ENCODE peak calls at places on chromosomes 7 and 10, in five cellular contexts. K is HFFc6, T is Calu3, M is endodermal cell, C is B cell. J is an unnamed sample.

GRCh38 chr10:77809336-77809735 is 117.2 kb downstream of the DLG5 start:
- DNase-seq in K (no peak), T (no peak), M (no peak), C (no peak), J (no peak)

GRCh38 chr10:71753091-71753959 is 20.0 kb downstream of the VSIR start:
- DNase-seq in K (no peak), T (no peak), M (no peak), C (no peak), J (no peak)

GRCh38 chr7:87797798-87798403 is 78.3 kb downstream of the SLC25A40 start:
- DNase-seq in K (peak; percentile 31), T (peak; percentile 14), M (no peak), C (no peak), J (peak; percentile 56)

GRCh38 chr7:105180002-105180401 is 166.0 kb downstream of the KMT2E start:
- DNase-seq in K (no peak), T (no peak), M (no peak), C (no peak), J (no peak)

GRCh38 chr7:28708458-28708951 is 249.6 kb downstream of the TRIL start:
- DNase-seq in K (no peak), T (no peak), M (no peak), C (no peak), J (no peak)

GRCh38 chr7:64887756-64888508 is 15.1 kb upstream of the ZNF273 start:
- DNase-seq in K (no peak), T (peak; percentile 31), M (peak; percentile 85), C (peak; percentile 77), J (peak; percentile 45)

GRCh38 chr7:91266931-91267557 is 2.8 kb downstream of the FZD1 start:
- DNase-seq in K (no peak), T (no peak), M (peak; percentile 53), C (no peak), J (peak; percentile 32)

GRCh38 chr7:73652541-73652949 is 15.1 kb upstream of the VPS37D start:
- DNase-seq in K (no peak), T (peak; percentile 50), M (peak; percentile 66), C (no peak), J (no peak)

GRCh38 chr10:16967866-16968721 is 150.9 kb upstream of the RSU1 start:
- DNase-seq in K (peak; percentile 82), T (peak; percentile 47), M (peak; percentile 76), C (no peak), J (no peak)

GRCh38 chr10:71597821-71598498 is 121.6 kb downstream of the C10orf105 start:
- DNase-seq in K (no peak), T (no peak), M (no peak), C (peak; percentile 84), J (peak; percentile 57)

GRCh38 chr7:36119005-36119711 is 33.9 kb upstream of the EEPD1 start:
- DNase-seq in K (peak; percentile 94), T (peak; percentile 71), M (no peak), C (no peak), J (no peak)

GRCh38 chr10:58512470-58513188 is at the start of gene BICC1:
- DNase-seq in K (peak; percentile 26), T (peak; percentile 70), M (peak; percentile 77), C (peak; percentile 56), J (peak; percentile 36)
- TF ChIP-seq CTCF in K (peak; percentile 12), T (no peak), M (no peak), C (no peak), J (no peak)

GRCh38 chr10:69901623-69902505 is 100.2 kb downstream of the COL13A1 start:
- DNase-seq in K (peak; percentile 29), T (peak; percentile 65), M (peak; percentile 92), C (no peak), J (peak; percentile 36)
- TF ChIP-seq CTCF in K (peak; percentile 81), T (peak; percentile 59), M (peak; percentile 83), C (no peak), J (no peak)

GRCh38 chr10:102407641-102407943 is 11.0 kb downstream of the PSD start:
- DNase-seq in K (no peak), T (no peak), M (no peak), C (peak; percentile 33), J (peak; percentile 19)

GRCh38 chr10:102408728-102409603 is 9.6 kb downstream of the PSD start:
- DNase-seq in K (no peak), T (no peak), M (peak; percentile 78), C (peak; percentile 84), J (peak; percentile 81)

GRCh38 chr10:102409604-102410426 is 8.8 kb downstream of the PSD start:
- DNase-seq in K (no peak), T (no peak), M (peak; percentile 71), C (peak; percentile 55), J (peak; percentile 39)

GRCh38 chr10:102410427-102411073 is 8.0 kb downstream of the PSD start:
- DNase-seq in K (no peak), T (no peak), M (peak; percentile 78), C (peak; percentile 67), J (peak; percentile 40)

GRCh38 chr10:102408081-102408727 is 10.4 kb downstream of the PSD start:
- DNase-seq in K (no peak), T (no peak), M (no peak), C (peak; percentile 54), J (peak; percentile 22)
- TF ChIP-seq CTCF in K (no peak), T (no peak), M (no peak), C (no peak), J (no peak)

DNA sequence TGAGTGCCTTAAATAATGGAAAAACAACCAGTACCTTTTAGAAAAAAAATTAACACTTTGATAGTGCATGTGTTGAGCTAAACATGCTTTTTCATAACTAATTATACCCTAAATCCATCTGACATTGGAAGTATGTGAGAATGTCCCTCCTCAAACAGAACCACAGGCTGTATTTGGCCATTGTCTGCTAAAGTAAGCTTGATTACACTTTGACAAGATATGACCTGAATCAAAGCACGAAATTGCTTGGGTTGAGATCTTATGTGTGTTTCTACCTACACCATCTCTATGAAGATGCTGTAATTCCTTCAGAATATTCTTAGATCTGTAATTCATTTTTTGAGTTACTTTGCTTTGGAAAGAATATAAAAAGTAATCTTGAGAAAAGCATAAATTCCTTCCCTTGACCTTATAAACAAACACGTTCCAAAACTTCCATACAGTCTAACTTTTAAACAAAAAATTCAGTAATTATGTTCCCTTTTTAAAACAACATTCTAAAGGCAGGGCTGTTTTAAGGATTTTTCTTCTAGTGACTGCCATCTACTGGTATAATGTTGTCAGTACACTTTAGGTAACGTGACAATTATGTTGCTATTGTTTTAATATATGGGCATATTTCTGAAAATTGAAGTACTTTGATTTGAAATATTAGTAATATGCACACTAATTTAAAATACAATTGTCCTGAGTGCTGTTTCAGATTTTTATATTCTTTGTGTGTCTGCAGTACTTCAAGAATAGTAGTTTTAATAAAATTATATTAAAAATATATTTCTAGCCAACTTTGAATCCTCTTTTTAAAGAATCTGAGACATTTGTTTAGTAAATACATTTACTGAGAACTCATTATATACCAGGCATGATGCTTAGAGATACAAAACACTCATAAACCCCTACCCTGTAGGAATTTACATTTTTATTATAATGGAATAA is 20.9 kb downstream of the CD36 start:
- DNase-seq in K (peak; percentile 37), T (no peak), M (no peak), C (peak; percentile 3), J (peak; percentile 23)
- TF ChIP-seq CTCF in K (peak; percentile 94), T (no peak), M (peak; percentile 87), C (peak; percentile 74), J (peak; percentile 35)

DNA sequence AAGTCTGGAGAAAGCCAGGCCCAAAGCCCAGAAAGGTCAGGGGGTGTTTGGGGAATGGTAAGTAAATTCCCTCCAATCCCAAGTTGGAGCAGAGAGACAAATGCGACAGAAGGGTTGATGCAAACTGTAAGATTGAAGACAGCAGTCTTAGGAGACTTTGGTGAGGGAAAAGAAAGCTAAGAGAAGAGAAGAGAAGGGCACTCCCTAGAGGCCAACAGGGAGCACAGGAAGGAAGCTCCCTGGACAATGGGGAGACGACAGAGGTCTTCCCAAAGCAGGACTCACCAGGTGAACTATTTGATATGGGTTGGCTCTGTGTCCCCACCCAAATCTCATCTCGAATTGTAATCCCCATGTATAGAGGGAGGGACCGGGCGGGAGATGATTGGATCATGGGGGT is 151.5 kb downstream of the KIF20B start:
- DNase-seq in K (no peak), T (no peak), M (no peak), C (no peak), J (no peak)
- TF ChIP-seq CTCF in K (no peak), T (no peak), M (peak; percentile 54), C (no peak), J (no peak)